ENCODE peak calls at places on chromosomes 5 and 9, in seven cellular contexts. D is pancreas, C is fibroblast of the aortic adventitia, E is A549, W is choroid plexus epithelial cell, T is heart right ventricle, A is AG09309. S is an unnamed sample.

GRCh38 chr5:64923151-64923685 is 154.5 kb downstream of the CWC27 start:
- DNase-seq in D (no peak), C (no peak), E (no peak), W (peak), T (no peak), A (no peak), S (peak)

GRCh38 chr9:131276107-131276888 is at the start of gene FAM78A:
- DNase-seq in D (no peak), C (no peak), E (no peak), W (peak), T (peak), A (no peak), S (no peak)

GRCh38 chr9:36748322-36748899 is 175.7 kb downstream of the MELK start:
- DNase-seq in D (peak), C (peak), E (peak), W (peak), T (peak), A (no peak), S (peak)

GRCh38 chr9:113454914-113455761 is 8.4 kb upstream of the RGS3 start:
- DNase-seq in D (peak), C (peak), E (no peak), W (peak), T (no peak), A (peak), S (peak)

GRCh38 chr9:109977521-109977920 is 197.5 kb downstream of the PALM2AKAP2 start:
- DNase-seq in D (no peak), C (no peak), E (no peak), W (no peak), T (no peak), A (no peak), S (no peak)

GRCh38 chr5:34571380-34572041 is 84.6 kb upstream of the RAI14 start:
- DNase-seq in D (no peak), C (peak), E (no peak), W (peak), T (no peak), A (no peak), S (peak)

GRCh38 chr9:32411753-32412152 is 27.3 kb downstream of the ACO1 start:
- DNase-seq in D (no peak), C (no peak), E (no peak), W (no peak), T (no peak), A (no peak), S (no peak)

GRCh38 chr5:170330568-170331054 is 33.0 kb upstream of the LCP2 start:
- DNase-seq in D (no peak), C (no peak), E (no peak), W (no peak), T (no peak), A (no peak), S (no peak)

GRCh38 chr9:127783111-127783621 is 2.7 kb upstream of the CDK9 start:
- DNase-seq in D (no peak), C (no peak), E (no peak), W (no peak), T (peak), A (no peak), S (no peak)

GRCh38 chr9:133437753-133438531 is 15.8 kb downstream of the ADAMTS13 start:
- DNase-seq in D (no peak), C (no peak), E (no peak), W (no peak), T (no peak), A (no peak), S (no peak)

GRCh38 chr9:97853844-97854695 is 1.0 kb downstream of the FOXE1 start:
- DNase-seq in D (no peak), C (no peak), E (peak), W (peak), T (no peak), A (no peak), S (peak)

GRCh38 chr5:43802119-43802518 is 199.1 kb downstream of the NNT start:
- DNase-seq in D (no peak), C (peak), E (no peak), W (peak), T (no peak), A (peak), S (peak)

GRCh38 chr5:134584662-134585061 is 48.0 kb downstream of the SAR1B start:
- DNase-seq in D (peak), C (no peak), E (no peak), W (no peak), T (no peak), A (no peak), S (no peak)

GRCh38 chr9:114417511-114417910 is 29.7 kb upstream of the AKNA start:
- DNase-seq in D (no peak), C (peak), E (no peak), W (peak), T (no peak), A (peak), S (peak)

GRCh38 chr9:105359899-105360298 is 87.9 kb upstream of the FSD1L start:
- DNase-seq in D (no peak), C (no peak), E (no peak), W (peak), T (no peak), A (peak), S (peak)

GRCh38 chr9:136917902-136918301 is 26.6 kb downstream of the FBXW5 start:
- DNase-seq in D (no peak), C (no peak), E (no peak), W (no peak), T (no peak), A (no peak), S (no peak)

GRCh38 chr9:136881691-136882108 is 4.6 kb upstream of the TRAF2 start:
- DNase-seq in D (no peak), C (peak), E (no peak), W (peak), T (no peak), A (no peak), S (peak)

GRCh38 chr5:142323480-142324376 is 1.1 kb downstream of the SPRY4 start:
- DNase-seq in D (no peak), C (peak), E (peak), W (peak), T (peak), A (no peak), S (peak)

GRCh38 chr9:135584934-135585333 is 23.4 kb downstream of the PAEP start:
- DNase-seq in D (no peak), C (no peak), E (no peak), W (no peak), T (no peak), A (no peak), S (peak)

GRCh38 chr9:109118802-109119438 is 827 bp downstream of the TMEM245 start:
- DNase-seq in D (peak), C (peak), E (no peak), W (no peak), T (no peak), A (no peak), S (peak)

GRCh38 chr5:177310757-177311173 is 933 bp downstream of the MXD3 start:
- DNase-seq in D (peak), C (no peak), E (no peak), W (peak), T (no peak), A (no peak), S (peak)

GRCh38 chr5:177308740-177309139 is 3.0 kb downstream of the MXD3 start:
- DNase-seq in D (no peak), C (no peak), E (no peak), W (no peak), T (no peak), A (no peak), S (no peak)

GRCh38 chr5:177311361-177311722 is 356 bp downstream of the MXD3 start:
- DNase-seq in D (no peak), C (no peak), E (no peak), W (no peak), T (no peak), A (no peak), S (no peak)

GRCh38 chr5:177309351-177310191 is 2.1 kb downstream of the MXD3 start:
- DNase-seq in D (peak), C (peak), E (peak), W (peak), T (peak), A (no peak), S (peak)

DNA sequence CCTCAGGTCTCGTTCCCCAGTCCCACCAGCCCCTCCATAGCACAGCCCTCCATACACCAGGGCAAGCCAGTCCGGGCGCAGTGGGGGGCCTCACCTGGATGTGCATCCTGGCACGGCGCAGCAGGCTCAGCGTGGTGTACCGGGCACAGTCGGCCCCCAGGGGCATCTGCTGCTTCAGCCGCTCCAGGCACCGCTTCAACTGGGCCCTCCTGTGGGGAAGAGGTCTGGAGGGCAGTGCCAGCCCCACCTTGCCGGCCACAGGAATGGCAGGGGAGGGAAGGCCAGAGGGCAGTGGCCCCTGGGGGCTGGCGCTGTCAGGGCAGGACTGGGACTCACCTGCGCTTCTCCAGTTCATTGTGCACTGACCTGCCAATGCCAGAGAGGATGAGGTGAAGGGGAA is 1.4 kb downstream of the MXD3 start:
- DNase-seq in D (peak), C (no peak), E (no peak), W (no peak), T (no peak), A (no peak), S (no peak)
- H3K4me3 ChIP-seq in D (no peak), C (peak), E (no peak), W (no peak), T (no peak), A (peak), S (peak)

DNA sequence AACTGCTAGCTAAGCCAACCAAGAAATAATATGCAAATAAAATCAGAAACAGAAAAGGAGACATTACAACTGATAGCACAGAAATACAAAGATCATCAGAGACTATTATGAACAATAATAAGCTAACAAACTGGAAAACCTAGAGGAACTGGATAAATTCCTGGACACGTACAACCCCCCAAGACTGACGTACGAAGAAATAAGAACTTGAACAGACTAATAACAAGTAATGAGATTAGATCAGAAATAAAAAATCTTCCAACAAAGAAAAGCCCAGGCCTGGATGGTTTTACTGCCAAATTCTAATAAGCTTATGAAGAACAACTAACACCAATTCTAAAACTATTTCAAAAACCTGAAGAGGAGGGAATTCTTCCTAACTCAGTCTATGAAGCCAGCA is 67.9 kb downstream of the EPB41L4A start:
- DNase-seq in D (no peak), C (no peak), E (no peak), W (no peak), T (no peak), A (no peak), S (no peak)
- TF ChIP-seq CTCF in D (no peak), C (no peak), E (no peak), W (no peak), T (no peak), A (no peak), S (no peak)

DNA sequence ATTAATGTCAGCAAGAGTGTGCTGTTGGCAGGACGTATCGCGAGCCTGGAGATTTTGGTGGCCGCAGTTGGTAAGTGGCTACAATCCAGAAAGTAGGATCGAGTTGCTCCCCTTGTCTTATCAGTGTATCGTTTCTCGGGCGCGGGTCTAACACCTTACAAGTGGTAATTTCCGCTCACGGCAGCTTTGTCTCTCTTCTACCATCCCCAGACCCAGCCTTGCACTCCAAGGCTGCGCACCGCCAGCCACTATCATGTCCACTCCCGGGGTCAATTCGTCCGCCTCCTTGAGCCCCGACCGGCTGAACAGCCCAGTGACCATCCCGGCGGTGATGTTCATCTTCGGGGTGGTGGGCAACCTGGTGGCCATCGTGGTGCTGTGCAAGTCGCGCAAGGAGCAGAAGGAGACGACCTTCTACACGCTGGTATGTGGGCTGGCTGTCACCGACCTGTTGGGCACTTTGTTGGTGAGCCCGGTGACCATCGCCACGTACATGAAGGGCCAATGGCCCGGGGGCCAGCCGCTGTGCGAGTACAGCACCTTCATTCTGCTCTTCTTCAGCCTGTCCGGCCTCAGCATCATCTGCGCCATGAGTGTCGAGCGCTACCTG is 1.1 kb downstream of the PTGER4 start:
- DNase-seq in D (peak), C (no peak), E (no peak), W (peak), T (peak), A (no peak), S (no peak)
- H3K4me3 ChIP-seq in D (peak), C (peak), E (no peak), W (peak), T (peak), A (peak), S (peak)

GRCh38 chr5:180618830-180619562 is 27.7 kb upstream of the SCGB3A1 start:
- DNase-seq in D (no peak), C (peak), E (peak), W (peak), T (no peak), A (no peak), S (peak)
- TF ChIP-seq CTCF in D (no peak), C (peak), E (peak), W (peak), T (peak), A (peak), S (peak)

GRCh38 chr5:6447384-6448140 is 1.1 kb upstream of the UBE2QL1 start:
- DNase-seq in D (no peak), C (no peak), E (no peak), W (no peak), T (no peak), A (no peak), S (no peak)

GRCh38 chr5:6448141-6448491 is 543 bp upstream of the UBE2QL1 start:
- DNase-seq in D (no peak), C (no peak), E (no peak), W (no peak), T (no peak), A (no peak), S (no peak)

GRCh38 chr5:6449465-6450158 is 953 bp downstream of the UBE2QL1 start:
- DNase-seq in D (no peak), C (no peak), E (no peak), W (no peak), T (no peak), A (no peak), S (no peak)

GRCh38 chr5:6450235-6450860 is 1.7 kb downstream of the UBE2QL1 start:
- DNase-seq in D (no peak), C (no peak), E (no peak), W (no peak), T (no peak), A (no peak), S (no peak)

GRCh38 chr5:6448622-6449464 is at the start of gene UBE2QL1:
- DNase-seq in D (peak), C (no peak), E (no peak), W (peak), T (peak), A (no peak), S (no peak)
- H3K4me3 ChIP-seq in D (peak), C (peak), E (peak), W (peak), T (peak), A (no peak), S (no peak)

GRCh38 chr5:41346609-41347008 is 133.3 kb upstream of the C6 start:
- DNase-seq in D (no peak), C (peak), E (no peak), W (peak), T (no peak), A (no peak), S (peak)
- TF ChIP-seq CTCF in D (no peak), C (peak), E (peak), W (peak), T (no peak), A (peak), S (peak)

DNA sequence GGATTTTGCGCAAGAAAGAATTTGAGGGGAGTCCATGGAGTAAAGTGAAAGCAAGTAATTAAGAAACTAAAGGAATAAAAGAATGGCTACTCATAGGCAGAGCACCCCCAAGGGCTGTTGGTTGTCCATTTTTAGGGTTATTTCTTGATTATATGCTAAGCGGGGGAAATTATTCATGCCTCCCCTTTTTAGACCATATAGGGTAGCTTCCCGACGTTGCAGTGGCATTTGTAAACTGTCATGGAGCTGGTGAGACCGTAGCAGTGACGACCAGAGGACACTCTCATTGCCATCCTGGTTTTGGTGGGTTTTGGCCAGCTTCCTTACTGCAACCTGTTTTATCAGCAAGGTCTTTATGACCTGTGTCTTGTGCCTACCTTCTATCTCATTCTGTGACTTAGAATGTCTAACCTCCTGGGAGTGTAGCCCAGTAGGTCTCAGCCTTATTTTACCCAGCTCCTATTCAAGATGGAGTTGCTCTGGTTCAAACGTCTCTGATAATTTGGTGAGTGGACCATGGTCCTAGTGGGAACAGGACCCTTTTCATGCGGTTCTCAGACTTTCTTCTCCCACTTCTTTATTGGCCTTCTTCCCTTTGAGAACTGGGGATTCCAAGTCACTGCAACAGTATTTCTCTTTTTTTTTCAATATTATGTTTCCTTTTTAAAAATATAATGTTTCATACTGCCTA is 1.3 kb upstream of the ERAP1 start:
- DNase-seq in D (no peak), C (no peak), E (no peak), W (no peak), T (no peak), A (no peak), S (no peak)
- H3K4me3 ChIP-seq in D (no peak), C (no peak), E (peak), W (no peak), T (peak), A (no peak), S (no peak)

DNA sequence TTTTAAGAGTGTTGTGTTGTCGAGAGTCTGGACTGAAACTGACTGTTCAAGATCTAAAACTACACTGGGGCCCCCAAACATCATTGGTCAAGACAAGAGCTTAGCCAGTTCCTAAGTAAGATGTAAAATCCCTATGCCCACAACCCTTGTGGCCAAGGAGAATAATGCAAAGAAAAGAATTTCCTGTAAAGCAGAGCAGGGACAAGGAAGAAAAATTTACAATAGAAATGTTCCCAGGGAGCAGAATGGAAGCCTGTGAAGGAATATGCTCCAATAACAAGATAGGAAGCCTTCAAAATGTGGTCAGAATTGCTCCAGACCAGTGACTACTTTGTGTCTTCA is 20.4 kb downstream of the PPP1R2B start:
- DNase-seq in D (no peak), C (no peak), E (no peak), W (no peak), T (no peak), A (no peak), S (no peak)
- TF ChIP-seq CTCF in D (no peak), C (no peak), E (no peak), W (no peak), T (no peak), A (no peak), S (no peak)

DNA sequence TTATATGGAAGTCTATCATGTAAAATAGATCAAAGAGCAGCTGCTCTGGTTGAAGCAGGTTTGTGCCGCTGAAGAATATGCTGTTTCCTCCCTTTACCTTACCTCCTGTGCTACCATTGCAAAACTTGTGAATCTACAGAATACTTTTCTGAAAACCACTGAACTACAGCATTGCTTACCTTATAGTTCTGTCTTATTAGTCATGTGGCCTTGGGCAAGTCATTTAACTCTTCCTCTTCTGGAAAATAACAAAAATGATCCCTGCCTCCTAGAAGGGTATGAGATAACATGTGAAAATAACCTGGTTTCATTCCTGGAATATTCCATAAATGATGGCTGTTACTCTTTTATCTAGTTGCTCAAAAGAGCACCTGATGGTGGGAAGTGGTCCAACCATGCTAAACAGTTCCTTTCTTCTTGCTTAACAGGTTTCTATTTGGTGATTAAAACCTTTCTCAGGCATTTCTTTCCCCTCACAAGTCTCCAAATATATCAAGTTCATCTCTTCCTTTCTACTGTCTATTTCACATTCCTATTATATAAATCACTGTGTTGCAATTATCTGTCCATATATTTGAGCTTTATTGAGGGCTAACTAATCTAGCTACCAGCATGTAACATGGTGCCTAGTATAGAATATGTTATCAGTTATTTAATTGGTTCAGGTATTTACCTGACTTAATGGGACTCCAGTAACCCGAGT is 15.0 kb downstream of the TRIM32 start:
- DNase-seq in D (no peak), C (no peak), E (no peak), W (peak), T (no peak), A (no peak), S (no peak)
- H3K4me3 ChIP-seq in D (no peak), C (no peak), E (no peak), W (no peak), T (no peak), A (no peak), S (no peak)

GRCh38 chr5:76775921-76776320 is 42.9 kb upstream of the F2RL1 start:
- DNase-seq in D (no peak), C (no peak), E (no peak), W (no peak), T (no peak), A (no peak), S (no peak)

GRCh38 chr5:76766746-76767145 is 50.8 kb downstream of the F2R start:
- DNase-seq in D (no peak), C (peak), E (no peak), W (peak), T (no peak), A (no peak), S (peak)

GRCh38 chr5:76771705-76772405 is 47.0 kb upstream of the F2RL1 start:
- DNase-seq in D (no peak), C (peak), E (no peak), W (peak), T (no peak), A (no peak), S (peak)
- TF ChIP-seq CTCF in D (no peak), C (no peak), E (no peak), W (no peak), T (no peak), A (no peak), S (no peak)